ENCODE peak calls at places on chromosome 19, in nine cellular contexts. M, W, A, Q, E, V, D, Y and L are unnamed samples.
A peak's percentile ranks its signal among the peaks of the same experiment; 100 is the strongest.

GRCh38 chr19:11944656-11945055 is 19.7 kb downstream of the ZNF700 start:
- DNase-seq in M (no peak), W (no peak), A (no peak), Q (no peak), E (no peak), V (no peak), D (no peak), Y (no peak), L (no peak)

GRCh38 chr19:6534451-6535093 is 3.7 kb downstream of the TNFSF9 start:
- DNase-seq in M (no peak), W (no peak), A (no peak), Q (no peak), E (no peak), V (no peak), D (no peak), Y (peak; percentile 71), L (peak; percentile 34)

GRCh38 chr19:23101241-23101640 is 15.6 kb upstream of the ZNF730 start:
- DNase-seq in M (no peak), W (peak; percentile 89), A (peak; percentile 26), Q (no peak), E (peak; percentile 47), V (no peak), D (no peak), Y (no peak), L (no peak)

GRCh38 chr19:19626516-19627441 is 1.2 kb downstream of the LPAR2 start:
- DNase-seq in M (no peak), W (no peak), A (no peak), Q (no peak), E (no peak), V (no peak), D (no peak), Y (no peak), L (no peak)

GRCh38 chr19:49807888-49808675 is 5.0 kb downstream of the FUZ start:
- DNase-seq in M (no peak), W (no peak), A (no peak), Q (no peak), E (no peak), V (no peak), D (no peak), Y (no peak), L (no peak)

GRCh38 chr19:58355215-58355796 is 2.0 kb upstream of the A1BG start:
- DNase-seq in M (no peak), W (no peak), A (no peak), Q (no peak), E (no peak), V (no peak), D (no peak), Y (no peak), L (no peak)

GRCh38 chr19:16868423-16869130 is 20.2 kb upstream of the F2RL3 start:
- DNase-seq in M (no peak), W (no peak), A (no peak), Q (no peak), E (no peak), V (no peak), D (no peak), Y (no peak), L (no peak)

GRCh38 chr19:30229524-30230174 is 142.5 kb upstream of the ZNF536 start:
- DNase-seq in M (peak; percentile 4), W (no peak), A (no peak), Q (no peak), E (no peak), V (no peak), D (no peak), Y (peak; percentile 48), L (peak; percentile 82)

GRCh38 chr19:48836089-48837017 is at the start of gene HSD17B14:
- DNase-seq in M (no peak), W (no peak), A (peak; percentile 69), Q (no peak), E (peak; percentile 41), V (no peak), D (peak; percentile 81), Y (peak; percentile 80), L (peak; percentile 88)

GRCh38 chr19:35442091-35442490 is 6.0 kb upstream of the FFAR2 start:
- DNase-seq in M (no peak), W (no peak), A (no peak), Q (no peak), E (no peak), V (no peak), D (no peak), Y (no peak), L (no peak)

GRCh38 chr19:16588824-16589577 is 16.8 kb upstream of the SLC35E1 start:
- DNase-seq in M (no peak), W (no peak), A (no peak), Q (no peak), E (no peak), V (no peak), D (no peak), Y (no peak), L (no peak)

GRCh38 chr19:37513397-37513796 is 6.7 kb downstream of the ZNF793 start:
- DNase-seq in M (no peak), W (no peak), A (no peak), Q (no peak), E (no peak), V (no peak), D (no peak), Y (no peak), L (no peak)

GRCh38 chr19:31325342-31325741 is 23.9 kb downstream of the TSHZ3 start:
- DNase-seq in M (no peak), W (no peak), A (no peak), Q (no peak), E (no peak), V (no peak), D (no peak), Y (no peak), L (no peak)

GRCh38 chr19:49552749-49553148 is 24.9 kb downstream of the RCN3 start:
- DNase-seq in M (no peak), W (no peak), A (no peak), Q (no peak), E (no peak), V (no peak), D (no peak), Y (no peak), L (no peak)

GRCh38 chr19:14035706-14036105 is 4.1 kb downstream of the IL27RA start:
- DNase-seq in M (no peak), W (no peak), A (peak; percentile 60), Q (no peak), E (no peak), V (no peak), D (no peak), Y (no peak), L (peak; percentile 61)

GRCh38 chr19:6100284-6100915 is 9.9 kb downstream of the RFX2 start:
- DNase-seq in M (no peak), W (no peak), A (no peak), Q (no peak), E (no peak), V (no peak), D (no peak), Y (no peak), L (no peak)

GRCh38 chr19:53183146-53183545 is 10.0 kb downstream of the ZNF665 start:
- DNase-seq in M (peak; percentile 66), W (no peak), A (peak; percentile 90), Q (no peak), E (peak; percentile 43), V (no peak), D (no peak), Y (no peak), L (peak; percentile 79)
- H3K9ac ChIP-seq in M (no peak overlapping the region), W (no peak overlapping the region), A (no peak overlapping the region), Q (no peak overlapping the region), E (no peak overlapping the region), V (no peak overlapping the region), D (no peak overlapping the region), Y (no peak overlapping the region), L (no peak overlapping the region)

DNA sequence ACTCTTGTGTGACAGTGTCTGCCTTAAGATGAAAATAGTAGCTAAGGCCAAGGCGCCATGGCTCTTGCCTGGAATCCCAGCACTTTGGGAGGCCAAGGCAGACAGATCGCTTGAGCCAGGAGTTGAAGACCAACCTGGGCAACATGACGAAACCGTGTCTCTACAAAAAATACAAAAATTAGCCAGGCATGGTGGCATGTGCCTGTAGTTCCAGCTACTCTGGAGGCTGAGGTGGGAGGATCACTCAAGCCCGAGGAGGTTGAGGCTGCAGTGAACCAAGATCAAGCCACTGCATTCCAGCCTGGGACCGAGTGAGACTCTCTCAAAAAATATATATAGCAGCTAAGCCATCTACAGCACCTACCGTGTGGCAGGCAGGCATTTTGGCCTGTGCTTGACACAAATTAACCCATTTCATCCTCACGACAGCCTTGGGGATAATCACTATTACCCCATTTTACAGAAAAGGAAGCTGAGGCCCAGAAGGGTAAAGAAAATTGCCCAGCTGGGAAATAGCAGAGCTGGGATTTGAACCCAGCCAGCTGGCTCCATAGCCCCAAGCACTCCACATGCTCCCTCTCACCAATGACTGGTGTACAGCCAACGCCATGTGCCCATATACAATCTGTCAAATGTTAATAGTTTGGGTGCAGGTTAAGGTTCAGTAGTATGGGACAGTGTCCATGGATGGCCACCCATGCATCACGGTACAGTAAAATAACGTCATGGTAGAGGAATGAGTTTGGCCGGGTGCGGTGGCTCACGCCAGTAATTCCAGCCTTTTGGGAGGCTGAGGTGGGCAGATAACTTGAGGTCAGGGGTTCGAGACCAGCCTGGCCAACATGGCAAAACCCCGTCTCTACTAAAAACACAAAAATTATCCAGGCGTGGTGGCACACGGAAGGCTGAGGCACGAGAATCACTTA is 3.1 kb downstream of the SLC1A5 start:
- DNase-seq in M (peak; percentile 38), W (no peak), A (no peak), Q (no peak), E (no peak), V (no peak), D (no peak), Y (no peak), L (no peak)
- H3K9ac ChIP-seq in M (peak overlapping the region; percentile 99), W (peak overlapping the region; percentile 90), A (no peak overlapping the region), Q (peak overlapping the region; percentile 95), E (no peak overlapping the region), V (peak overlapping the region; percentile 96), D (peak overlapping the region; percentile 24), Y (peak overlapping the region; percentile 16), L (peak overlapping the region; percentile 99)

DNA sequence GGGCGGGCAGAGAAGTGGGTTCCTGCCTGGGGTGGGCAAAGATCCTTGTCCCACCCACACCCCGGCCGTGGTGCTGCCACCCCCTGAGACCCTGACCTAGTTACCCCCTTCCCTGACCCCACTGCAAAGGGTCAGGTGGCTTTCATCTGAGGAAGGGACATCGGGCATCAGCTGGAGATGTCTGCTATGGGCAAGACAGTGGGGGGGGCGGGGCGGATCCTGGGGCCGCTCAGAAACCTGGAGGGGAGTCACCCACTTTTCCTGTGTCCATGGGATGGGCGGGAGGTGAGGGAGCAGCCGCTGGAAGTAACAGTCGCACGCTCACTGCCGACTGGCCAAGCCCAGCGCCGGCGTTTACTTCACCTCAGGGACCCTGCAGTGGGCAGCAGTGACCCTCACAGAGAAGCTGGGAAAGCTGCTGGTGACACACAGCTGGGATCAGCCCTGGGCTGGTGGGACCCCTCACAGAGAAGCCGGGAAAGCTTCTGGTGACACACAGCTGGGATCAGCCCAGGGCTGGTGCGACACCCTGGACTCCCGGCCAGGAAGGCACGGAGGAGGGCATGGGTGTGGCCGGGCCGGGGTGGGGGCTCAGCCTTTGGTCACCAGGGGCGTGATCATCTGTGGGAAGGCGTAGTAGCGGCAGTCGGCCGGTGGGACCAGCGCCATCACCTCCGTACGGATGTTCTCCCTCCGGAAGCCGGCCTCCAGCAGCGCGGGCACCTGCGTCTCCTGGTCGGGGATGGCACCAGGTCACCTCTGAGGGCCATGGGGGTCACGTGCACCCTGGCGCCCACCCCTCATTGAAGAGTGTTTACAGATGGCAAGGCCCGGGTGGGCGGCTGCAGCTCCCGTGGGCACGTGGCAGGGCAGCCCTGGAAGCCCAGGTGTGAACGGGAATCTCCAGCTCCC is 4.3 kb downstream of the GAMT start:
- DNase-seq in M (no peak), W (no peak), A (no peak), Q (no peak), E (no peak), V (no peak), D (no peak), Y (no peak), L (no peak)
- H3K9ac ChIP-seq in M (no peak overlapping the region), W (no peak overlapping the region), A (no peak overlapping the region), Q (no peak overlapping the region), E (no peak overlapping the region), V (no peak overlapping the region), D (no peak overlapping the region), Y (no peak overlapping the region), L (no peak overlapping the region)

GRCh38 chr19:55493650-55494171 is 5.5 kb downstream of the SSC5D start:
- DNase-seq in M (no peak), W (no peak), A (no peak), Q (no peak), E (no peak), V (no peak), D (no peak), Y (no peak), L (no peak)
- H3K9ac ChIP-seq in M (peak overlapping the region; percentile 67), W (no peak overlapping the region), A (peak overlapping the region; percentile 78), Q (no peak overlapping the region), E (no peak overlapping the region), V (no peak overlapping the region), D (no peak overlapping the region), Y (no peak overlapping the region), L (no peak overlapping the region)